ENCODE peak calls at places on chromosomes 13 and 19, in four cellular contexts. N is WTC11, B is HepG2, Y is K562. I is an unnamed sample.

GRCh38 chr19:13537454-13537853 is 31.2 kb upstream of the CACNA1A start:
- DNase-seq in B (no peak), Y (peak), N (peak), I (no peak)

GRCh38 chr13:77530870-77531269 is 4.6 kb upstream of the SCEL start:
- DNase-seq in Y (no peak), B (no peak), N (no peak), I (no peak)

GRCh38 chr13:44921931-44922758 is 67.1 kb downstream of the NUFIP1 start:
- DNase-seq in B (peak), N (no peak), Y (no peak), I (no peak)

GRCh38 chr19:30374791-30375650 is 2.8 kb downstream of the ZNF536 start:
- DNase-seq in Y (no peak), B (no peak), N (peak), I (peak)

GRCh38 chr13:46552302-46552680 is 679 bp upstream of the LRCH1 start:
- DNase-seq in N (no peak), B (no peak), Y (no peak), I (no peak)

GRCh38 chr13:42047561-42048322 is 706 bp upstream of the DGKH start:
- DNase-seq in Y (peak), N (peak), B (no peak), I (peak)

GRCh38 chr13:23928985-23929384 is 31.7 kb upstream of the C1QTNF9B start:
- DNase-seq in Y (no peak), B (no peak), N (no peak), I (peak)

GRCh38 chr19:48696353-48697010 is 711 bp downstream of the FUT2 start:
- DNase-seq in Y (no peak), B (no peak), N (peak), I (no peak)

GRCh38 chr19:16025108-16026101 is 50.9 kb upstream of the TPM4 start:
- DNase-seq in Y (peak), B (peak), N (peak), I (peak)

GRCh38 chr19:7213628-7214328 is 80.4 kb downstream of the INSR start:
- DNase-seq in B (no peak), Y (no peak), N (no peak), I (no peak)

GRCh38 chr13:89457977-89458376 is 1786.8 kb downstream of the SLITRK5 start:
- DNase-seq in B (no peak), Y (no peak), N (no peak), I (no peak)

GRCh38 chr13:49791214-49791752 is 1.2 kb downstream of the KPNA3 start:
- DNase-seq in N (no peak), Y (peak), B (peak), I (peak)

GRCh38 chr19:5448374-5448773 is 6.8 kb upstream of the ZNRF4 start:
- DNase-seq in B (no peak), N (no peak), Y (no peak), I (no peak)

GRCh38 chr13:97242755-97243497 is 20.8 kb downstream of the MBNL2 start:
- DNase-seq in N (no peak), B (no peak), Y (no peak), I (no peak)

GRCh38 chr19:6455924-6456323 is 3.7 kb downstream of the SLC25A23 start:
- DNase-seq in N (no peak), B (no peak), Y (no peak), I (no peak)

GRCh38 chr13:112880221-112880641 is 88.8 kb upstream of the MCF2L start:
- DNase-seq in Y (no peak), N (no peak), B (no peak), I (no peak)

GRCh38 chr13:42275098-42275471 is 3.1 kb downstream of the AKAP11 start:
- DNase-seq in Y (no peak), B (no peak), N (no peak), I (no peak)

GRCh38 chr19:19064098-19064722 is 416 bp downstream of the SLC25A42 start:
- DNase-seq in Y (no peak), N (no peak), B (no peak), I (peak)

GRCh38 chr13:21060063-21060826 is 1.1 kb downstream of the LATS2 start:
- DNase-seq in Y (no peak), B (no peak), N (peak), I (no peak)

GRCh38 chr13:44470623-44471562 is 97.3 kb downstream of the SERP2 start:
- DNase-seq in Y (peak), N (no peak), B (peak), I (no peak)

GRCh38 chr13:24672141-24673132 is 7.8 kb upstream of the ATP12A start:
- DNase-seq in Y (no peak), N (no peak), B (no peak), I (no peak)

GRCh38 chr13:44474122-44474910 is 100.7 kb downstream of the SERP2 start:
- DNase-seq in N (no peak), B (peak), Y (no peak), I (no peak)

GRCh38 chr13:73849292-73849691 is 284.9 kb downstream of the KLF12 start:
- DNase-seq in B (peak), Y (no peak), N (peak), I (no peak)

GRCh38 chr19:8113017-8113416 is 36.4 kb downstream of the FBN3 start:
- DNase-seq in Y (no peak), N (no peak), B (no peak), I (no peak)

GRCh38 chr19:33660426-33661160 is 38.8 kb downstream of the CHST8 start:
- DNase-seq in Y (no peak), N (peak), B (no peak), I (no peak)

GRCh38 chr19:13835791-13836723 is 40.8 kb downstream of the ZSWIM4 start:
- DNase-seq in B (no peak), Y (no peak), N (no peak), I (no peak)

GRCh38 chr19:33717878-33718277 is 78.8 kb upstream of the KCTD15 start:
- DNase-seq in N (no peak), Y (no peak), B (no peak), I (no peak)

GRCh38 chr19:11480927-11481776 is at the start of gene ELAVL3:
- DNase-seq in Y (no peak), B (no peak), N (peak), I (peak)

GRCh38 chr13:86383151-86383550 is 583.9 kb upstream of the SLITRK6 start:
- DNase-seq in B (no peak), N (no peak), Y (no peak), I (no peak)

GRCh38 chr19:10936661-10937084 is 8.1 kb downstream of the TIMM29 start:
- DNase-seq in B (peak), N (peak), Y (peak), I (peak)

GRCh38 chr19:30174357-30174645 is 197.9 kb upstream of the ZNF536 start:
- DNase-seq in N (no peak), B (no peak), Y (no peak), I (no peak)

GRCh38 chr19:55406869-55407624 is 541 bp downstream of the UBE2S start:
- DNase-seq in Y (peak), N (no peak), B (no peak), I (peak)

GRCh38 chr19:6890938-6891337 is 3.6 kb downstream of the ADGRE1 start:
- DNase-seq in B (no peak), Y (no peak), N (no peak), I (no peak)

GRCh38 chr13:92833071-92833470 is 393.5 kb upstream of the GPC6 start:
- DNase-seq in B (no peak), N (no peak), Y (no peak), I (no peak)

GRCh38 chr19:10602330-10603083 is 15.4 kb upstream of the AP1M2 start:
- DNase-seq in Y (peak), B (peak), N (peak), I (peak)

GRCh38 chr19:19966862-19967261 is 66.1 kb downstream of the ZNF93 start:
- DNase-seq in Y (no peak), N (no peak), B (no peak), I (no peak)

GRCh38 chr13:41762796-41763195 is 198.1 kb downstream of the VWA8 start:
- DNase-seq in Y (no peak), B (no peak), N (no peak), I (no peak)

DNA sequence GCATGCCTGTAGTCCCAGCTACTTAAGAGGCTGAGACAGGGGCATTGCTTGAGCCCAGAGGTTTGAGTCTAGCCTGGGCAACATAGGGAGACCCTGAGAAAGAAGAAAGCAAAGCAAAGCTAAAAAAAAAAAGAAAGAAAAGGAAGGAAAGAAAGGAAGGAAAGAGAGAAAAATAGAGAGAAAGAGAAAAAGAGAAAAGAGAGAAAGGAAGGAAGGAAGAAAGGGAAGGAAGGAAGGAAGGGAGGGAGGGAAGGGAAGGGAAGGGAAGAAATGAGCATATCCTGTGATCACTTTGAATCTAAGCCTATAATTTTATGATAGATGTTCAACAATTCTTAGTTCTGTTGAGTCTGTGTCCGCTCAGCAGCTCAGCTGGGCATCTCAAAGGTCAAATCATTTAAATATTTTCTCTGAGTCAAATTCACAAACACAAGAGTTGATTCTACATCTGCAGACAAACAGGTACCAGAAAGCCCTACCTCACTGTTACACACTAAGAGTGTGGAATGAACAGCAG is 70.4 kb downstream of the SUCLA2 start:
- DNase-seq in N (no peak), Y (no peak), B (no peak), I (no peak)
- TF ChIP-seq FOXJ3 in N (no peak), Y (no peak), B (no peak), I (no peak)

DNA sequence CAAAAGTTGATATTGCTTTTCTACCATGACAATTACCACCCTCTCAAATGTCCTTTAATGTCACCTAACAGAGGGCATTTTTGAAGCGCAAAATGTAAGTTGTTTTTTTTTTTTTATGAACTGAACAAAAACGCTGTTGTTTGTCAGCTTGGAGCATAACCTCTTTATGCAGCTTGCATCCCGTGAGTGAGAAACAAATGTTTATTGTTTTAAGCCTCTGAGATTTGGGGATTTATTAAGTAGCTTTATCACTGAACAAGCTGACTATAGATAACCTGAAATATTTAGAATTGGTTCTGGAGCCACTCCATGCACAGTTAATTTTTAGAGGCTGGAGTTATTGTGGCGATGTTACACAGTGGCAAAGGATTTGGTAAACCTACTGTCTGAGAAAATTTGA is 80.1 kb upstream of the ATXN8OS start:
- DNase-seq in N (no peak), Y (no peak), B (no peak), I (no peak)
- TF ChIP-seq FOXJ3 in N (no peak), Y (no peak), B (no peak), I (no peak)

GRCh38 chr19:39470724-39471339 is 9.8 kb upstream of the TIMM50 start:
- DNase-seq in N (no peak), Y (no peak), B (no peak), I (no peak)
- TF ChIP-seq FOXJ3 in N (no peak), Y (no peak), B (no peak), I (no peak)

DNA sequence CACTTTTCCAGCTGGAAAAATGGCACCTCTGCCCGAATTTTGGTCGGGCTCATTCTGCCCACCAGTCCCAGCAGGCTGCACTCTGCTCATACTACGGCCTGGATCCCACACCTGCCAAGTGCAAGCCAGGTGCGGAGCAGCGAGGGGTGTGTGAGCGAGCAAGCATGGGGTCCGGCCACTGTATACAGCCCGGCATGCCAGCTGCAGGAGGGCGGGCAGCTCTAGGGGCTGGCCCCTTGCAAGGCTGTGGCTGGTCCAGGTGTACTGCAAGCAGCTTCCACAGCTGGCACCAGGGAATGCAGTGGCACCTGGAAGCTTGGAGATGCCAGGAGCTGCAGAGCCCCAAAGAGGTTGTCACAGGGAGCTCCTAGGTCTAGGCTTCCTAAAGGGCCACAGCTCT is 2.7 kb upstream of the INTS6 start:
- DNase-seq in N (no peak), Y (no peak), B (no peak), I (no peak)
- TF ChIP-seq FOXJ3 in N (no peak), Y (no peak), B (no peak), I (no peak)

GRCh38 chr13:100674363-100674847 is at the start of gene TMTC4:
- DNase-seq in B (peak), Y (no peak), N (no peak), I (peak)

GRCh38 chr13:100673376-100673830 is 1.2 kb downstream of the TMTC4 start:
- DNase-seq in N (peak), Y (peak), B (no peak), I (peak)

GRCh38 chr13:100675660-100676129 is 1.1 kb upstream of the TMTC4 start:
- DNase-seq in Y (no peak), B (no peak), N (no peak), I (no peak)

GRCh38 chr13:100674848-100675659 is 459 bp upstream of the TMTC4 start:
- DNase-seq in B (peak), Y (peak), N (peak), I (peak)

GRCh38 chr13:100673831-100674362 is 698 bp downstream of the TMTC4 start:
- DNase-seq in B (peak), N (no peak), Y (peak), I (no peak)
- TF ChIP-seq FOXJ3 in B (no peak), N (no peak), Y (no peak), I (no peak)

DNA sequence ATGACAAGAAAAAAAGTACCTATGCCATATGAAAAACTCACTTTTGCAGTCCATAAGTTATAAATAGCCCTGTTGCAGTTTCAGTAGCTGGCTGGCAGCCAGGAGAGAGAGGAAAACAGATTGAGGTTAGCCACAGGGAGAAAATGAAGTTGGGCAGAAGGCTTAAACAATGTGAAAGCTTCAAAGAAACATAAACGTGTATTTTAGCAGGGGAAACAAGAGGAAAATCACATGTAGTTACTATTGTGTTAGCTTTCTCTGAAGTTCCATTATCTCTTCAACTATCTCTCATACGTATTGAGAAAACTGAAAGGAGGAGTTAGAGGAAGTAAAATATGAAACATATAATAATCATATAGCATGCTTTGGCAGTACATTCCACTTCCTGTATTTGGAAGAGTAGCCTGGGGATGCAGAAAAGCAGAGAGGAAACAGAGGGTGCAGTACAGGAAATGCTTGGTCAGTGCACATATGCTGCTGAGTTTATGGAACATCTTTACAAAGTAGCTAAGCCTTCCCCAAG is 1551.1 kb downstream of the EFNB2 start:
- DNase-seq in Y (no peak), N (no peak), B (no peak), I (peak)
- TF ChIP-seq FOXJ3 in Y (no peak), N (no peak), B (no peak), I (no peak)

GRCh38 chr13:111338841-111339240 is 18.4 kb downstream of the TEX29 start:
- DNase-seq in N (no peak), B (no peak), Y (no peak), I (no peak)
- TF ChIP-seq FOXJ3 in N (no peak), B (no peak), Y (no peak), I (no peak)

GRCh38 chr19:57903298-57904174 is 12.9 kb downstream of the ZNF417 start:
- DNase-seq in B (peak), N (no peak), Y (peak), I (peak)
- TF ChIP-seq FOXJ3 in B (no peak), N (no peak), Y (no peak), I (no peak)

DNA sequence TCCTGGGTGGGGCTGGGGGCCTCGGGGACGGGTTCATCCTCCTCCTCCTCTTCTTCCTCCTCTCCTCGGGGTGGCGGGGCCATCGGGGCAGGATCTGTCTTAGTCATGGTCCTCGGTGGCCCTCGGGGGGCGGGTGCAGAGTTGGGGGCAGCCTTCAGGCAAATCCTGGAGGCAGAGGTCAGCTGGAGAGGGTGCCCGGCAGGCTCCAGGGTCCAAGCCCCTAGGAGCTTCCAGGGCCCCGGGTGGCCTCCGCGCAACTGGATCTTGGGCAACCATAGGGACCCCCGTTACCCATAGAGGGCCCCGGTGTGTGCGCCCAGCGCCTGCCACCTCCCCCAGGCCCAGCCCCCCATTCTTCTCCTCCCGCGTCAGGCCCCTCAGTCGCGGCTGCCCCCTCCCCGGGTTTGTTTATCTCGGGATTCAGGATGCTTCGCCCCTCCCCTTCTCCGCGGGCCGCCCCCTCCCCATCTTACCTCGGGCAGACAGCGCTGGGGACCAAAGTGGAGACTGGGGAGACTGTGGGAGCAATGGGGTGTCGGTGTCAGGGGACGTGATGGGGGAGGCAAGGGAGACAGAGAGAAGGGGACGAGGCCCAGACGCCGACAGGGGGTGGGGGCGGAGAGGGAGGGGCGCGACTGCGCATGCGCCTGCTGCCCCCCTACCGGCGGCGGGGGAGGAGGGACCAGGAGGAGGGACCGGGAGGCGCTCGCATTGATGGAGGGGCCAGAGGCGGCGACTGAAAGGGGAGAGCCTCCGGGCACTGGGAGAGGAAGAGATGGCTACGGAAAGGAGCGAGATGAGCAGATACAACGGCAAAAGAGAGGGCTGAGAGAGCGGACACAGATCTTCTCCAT is at the start of gene CLIP3:
- DNase-seq in Y (no peak), N (peak), B (no peak), I (peak)
- TF ChIP-seq FOXJ3 in Y (no peak), N (no peak), B (no peak), I (peak)

GRCh38 chr19:39408392-39409206 is 2.0 kb downstream of the ZFP36 start:
- DNase-seq in B (no peak), N (no peak), Y (no peak), I (no peak)

GRCh38 chr19:39407394-39407643 is 672 bp downstream of the ZFP36 start:
- DNase-seq in N (no peak), B (no peak), Y (no peak), I (no peak)

GRCh38 chr19:39406656-39407393 is at the start of gene ZFP36:
- DNase-seq in Y (peak), B (peak), N (peak), I (peak)

GRCh38 chr19:39409207-39409885 is 2.7 kb downstream of the ZFP36 start:
- DNase-seq in Y (peak), N (peak), B (peak), I (peak)

DNA sequence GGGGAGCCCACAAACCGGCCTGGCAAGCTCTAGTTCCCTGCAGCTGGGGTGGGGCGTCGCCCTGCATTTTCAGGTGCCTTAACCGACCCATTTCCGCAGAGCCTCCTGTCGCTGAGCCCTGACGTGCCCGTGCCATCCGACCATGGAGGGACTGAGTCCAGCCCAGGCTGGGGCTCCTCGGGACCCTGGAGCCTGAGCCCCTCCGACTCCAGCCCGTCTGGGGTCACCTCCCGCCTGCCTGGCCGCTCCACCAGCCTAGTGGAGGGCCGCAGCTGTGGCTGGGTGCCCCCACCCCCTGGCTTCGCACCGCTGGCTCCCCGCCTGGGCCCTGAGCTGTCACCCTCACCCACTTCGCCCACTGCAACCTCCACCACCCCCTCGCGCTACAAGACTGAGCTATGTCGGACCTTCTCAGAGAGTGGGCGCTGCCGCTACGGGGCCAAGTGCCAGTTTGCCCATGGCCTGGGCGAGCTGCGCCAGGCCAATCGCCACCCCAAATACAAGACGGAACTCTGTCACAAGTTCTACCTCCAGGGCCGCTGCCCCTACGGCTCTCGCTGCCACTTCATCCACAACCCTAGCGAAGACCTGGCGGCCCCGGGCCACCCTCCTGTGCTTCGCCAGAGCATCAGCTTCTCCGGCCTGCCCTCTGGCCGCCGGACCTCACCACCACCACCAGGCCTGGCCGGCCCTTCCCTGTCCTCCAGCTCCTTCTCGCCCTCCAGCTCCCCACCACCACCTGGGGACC is 1.2 kb downstream of the ZFP36 start:
- DNase-seq in Y (peak), N (no peak), B (no peak), I (no peak)
- TF ChIP-seq FOXJ3 in Y (no peak), N (no peak), B (no peak), I (no peak)

I was measured in SK-N-SH.